ENCODE peak calls at places on chromosomes 4 and X, in four cellular contexts. B is GM12878, V is HepG2, W is K562. K is an unnamed sample.

GRCh38 chr4:71188197-71188625 is 150.6 kb upstream of the SLC4A4 start:
- DNase-seq in W (no peak), V (no peak), B (no peak), K (no peak)

GRCh38 chrX:41441934-41442823 is 5.0 kb upstream of the NYX start:
- DNase-seq in W (peak), V (peak), B (peak), K (peak)

GRCh38 chr4:154622598-154622997 is 10.1 kb upstream of the FGG start:
- DNase-seq in W (peak), B (no peak), V (peak), K (no peak)

GRCh38 chrX:40576291-40576690 is 4.5 kb upstream of the ATP6AP2 start:
- DNase-seq in V (no peak), W (no peak), B (no peak), K (no peak)

GRCh38 chr4:154559141-154559841 is 3.5 kb upstream of the FGB start:
- DNase-seq in B (no peak), V (peak), W (peak), K (peak)

GRCh38 chr4:8314691-8315255 is 45.2 kb downstream of the HTRA3 start:
- DNase-seq in W (no peak), B (no peak), V (no peak), K (no peak)

GRCh38 chrX:20947411-20947912 is 426.8 kb upstream of the CNKSR2 start:
- DNase-seq in V (no peak), B (no peak), W (no peak), K (no peak)

GRCh38 chrX:116413273-116413672 is 23.1 kb upstream of the SLC6A14 start:
- DNase-seq in B (no peak), W (no peak), V (no peak), K (no peak)

GRCh38 chr4:93467484-93468155 is 360.9 kb upstream of the ATOH1 start:
- DNase-seq in B (no peak), W (no peak), V (no peak), K (no peak)

GRCh38 chr4:77095101-77095826 is 19.5 kb upstream of the CCNI start:
- DNase-seq in W (peak), V (peak), B (no peak), K (peak)

GRCh38 chrX:68061206-68061535 is 372.1 kb downstream of the OPHN1 start:
- DNase-seq in V (no peak), B (no peak), W (no peak), K (no peak)

GRCh38 chr4:46550471-46550870 is 160.5 kb upstream of the GABRA2 start:
- DNase-seq in W (no peak), V (no peak), B (no peak), K (no peak)

GRCh38 chrX:13029341-13029740 is 15.1 kb downstream of the FAM9C start:
- DNase-seq in V (no peak), W (no peak), B (no peak), K (peak)

GRCh38 chr4:39046243-39046642 is 14.0 kb upstream of the TMEM156 start:
- DNase-seq in V (peak), B (no peak), W (no peak), K (no peak)

GRCh38 chr4:96035727-96036126 is 195.8 kb downstream of the PDHA2 start:
- DNase-seq in W (peak), V (no peak), B (no peak), K (no peak)

GRCh38 chrX:81120936-81121351 is 80.8 kb downstream of the HMGN5 start:
- DNase-seq in W (peak), B (peak), V (peak), K (peak)

GRCh38 chrX:17441965-17442364 is 67.0 kb downstream of the NHS start:
- DNase-seq in B (no peak), W (no peak), V (no peak), K (no peak)

GRCh38 chrX:110004210-110004609 is 1.3 kb downstream of the TMEM164 start:
- DNase-seq in V (peak), W (no peak), B (no peak), K (peak)

GRCh38 chr4:96504386-96504785 is 664.5 kb downstream of the PDHA2 start:
- DNase-seq in V (no peak), W (no peak), B (no peak), K (no peak)

GRCh38 chrX:48956728-48957414 is 536 bp downstream of the OTUD5 start:
- DNase-seq in W (peak), V (no peak), B (no peak), K (no peak)

GRCh38 chr4:3572363-3572762 is 40.1 kb upstream of the LRPAP1 start:
- DNase-seq in V (no peak), B (no peak), W (no peak), K (peak)

GRCh38 chr4:56691425-56691824 is 10.3 kb upstream of the HOPX start:
- DNase-seq in V (no peak), B (no peak), W (no peak), K (no peak)

GRCh38 chr4:148649669-148650331 is 207.6 kb upstream of the NR3C2 start:
- DNase-seq in W (no peak), V (no peak), B (no peak), K (no peak)

GRCh38 chr4:76341063-76341462 is 34.5 kb downstream of the STBD1 start:
- DNase-seq in B (no peak), W (peak), V (no peak), K (no peak)

GRCh38 chrX:40037367-40037766 is 60.4 kb downstream of the BCOR start:
- DNase-seq in V (no peak), B (no peak), W (no peak), K (no peak)

GRCh38 chrX:10015711-10016515 is 48.8 kb downstream of the CLDN34 start:
- DNase-seq in W (peak), V (no peak), B (no peak), K (peak)

DNA sequence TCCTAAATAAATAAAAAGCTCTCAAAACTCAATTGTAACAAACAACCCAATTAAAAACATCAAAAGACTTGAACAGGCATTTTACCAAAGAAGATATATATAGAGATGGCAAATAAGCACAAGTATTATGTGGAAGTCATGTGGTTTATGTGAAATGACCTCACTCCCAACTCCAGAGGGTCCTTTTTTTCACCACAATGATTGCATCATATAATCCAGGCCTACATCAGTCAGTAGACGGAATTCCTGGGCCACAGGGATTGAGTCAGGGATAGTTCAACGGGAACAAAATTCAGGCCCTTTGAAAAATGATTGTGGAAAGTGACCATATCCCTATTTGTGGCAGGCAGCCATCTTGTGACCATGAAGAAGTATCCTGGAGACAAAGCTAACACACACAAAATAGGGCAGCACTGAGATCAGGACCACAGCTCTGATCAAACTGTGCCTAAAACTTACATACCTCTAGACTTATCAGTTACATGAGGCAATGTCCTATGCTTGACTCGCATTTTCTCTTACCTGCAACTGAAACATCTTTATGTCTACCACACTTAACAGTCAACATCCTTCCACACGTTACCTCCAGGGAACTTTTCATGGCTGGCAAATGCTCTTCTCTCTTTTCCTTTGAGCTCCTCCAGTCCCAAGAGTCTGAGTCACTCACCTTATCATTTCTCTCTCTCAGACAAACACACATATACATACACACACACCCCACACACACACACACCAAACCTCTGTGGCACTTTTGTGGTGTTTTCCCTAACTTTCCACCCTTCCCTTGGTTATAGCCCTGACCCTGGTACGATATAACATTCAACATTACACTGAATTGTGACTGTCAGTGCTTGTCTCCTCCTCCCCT is 113.5 kb downstream of the PHF8 start:
- DNase-seq in V (peak), B (no peak), W (no peak), K (no peak)
- TF ChIP-seq CREM in V (no peak), B (no peak), W (no peak), K (no peak)

DNA sequence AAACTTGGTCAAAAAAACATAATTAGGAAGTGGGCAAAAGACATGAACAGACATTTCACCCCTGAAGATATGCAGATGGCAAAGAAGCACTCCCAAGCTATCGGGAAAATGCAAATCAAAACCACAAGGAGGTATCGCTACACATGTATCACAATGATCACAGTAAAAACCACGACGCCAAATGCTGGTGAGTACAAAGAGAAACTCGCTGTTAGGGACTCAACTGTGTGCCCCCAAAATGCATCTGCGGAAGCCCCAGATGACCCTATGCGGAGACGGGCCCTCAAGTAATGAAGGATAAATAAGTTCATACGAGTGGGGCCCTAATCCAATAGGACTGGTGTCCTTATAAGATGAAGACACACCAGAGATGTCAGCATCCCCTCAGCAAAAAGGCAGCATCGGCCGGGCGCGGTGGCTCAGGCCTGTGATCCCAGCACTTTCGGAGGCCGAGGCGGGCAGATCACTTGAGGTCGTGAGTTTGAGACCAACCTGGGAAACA is 10.2 kb downstream of the GAK start:
- DNase-seq in V (no peak), B (peak), W (no peak), K (no peak)
- TF ChIP-seq CREM in V (no peak), B (no peak), W (no peak), K (no peak)

GRCh38 chrX:72100824-72101351 is 30.8 kb downstream of the RTL5 start:
- DNase-seq in B (peak), W (no peak), V (no peak), K (no peak)

GRCh38 chrX:72097081-72097480 is 34.6 kb downstream of the RTL5 start:
- DNase-seq in W (no peak), B (no peak), V (no peak), K (no peak)

GRCh38 chrX:72095370-72095769 is 36.3 kb downstream of the RTL5 start:
- DNase-seq in W (no peak), B (no peak), V (no peak), K (no peak)

GRCh38 chrX:72100051-72100755 is 31.5 kb downstream of the RTL5 start:
- DNase-seq in W (no peak), B (no peak), V (no peak), K (no peak)

DNA sequence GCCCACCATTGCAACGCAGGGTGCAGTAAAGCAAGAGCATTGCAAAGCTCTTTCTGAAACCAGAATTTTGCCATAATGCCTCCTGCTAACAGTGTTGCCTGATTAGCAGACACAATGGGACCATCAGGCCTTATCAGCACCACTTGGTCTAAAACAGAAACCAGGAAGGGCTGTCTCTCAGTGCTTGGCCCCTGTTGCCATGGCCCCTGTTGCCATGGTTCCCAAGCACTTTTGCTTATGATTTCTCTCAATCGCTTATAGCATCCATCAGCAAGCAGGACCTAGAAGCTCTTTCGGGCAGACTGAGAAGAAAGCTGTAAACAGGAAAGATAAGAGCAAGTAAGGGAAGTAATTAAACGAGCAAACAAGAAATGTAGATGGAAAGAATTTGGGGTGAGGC is 36.8 kb downstream of the RTL5 start:
- DNase-seq in B (no peak), V (no peak), W (peak), K (no peak)
- TF ChIP-seq CREM in B (no peak), V (no peak), W (no peak), K (no peak)

DNA sequence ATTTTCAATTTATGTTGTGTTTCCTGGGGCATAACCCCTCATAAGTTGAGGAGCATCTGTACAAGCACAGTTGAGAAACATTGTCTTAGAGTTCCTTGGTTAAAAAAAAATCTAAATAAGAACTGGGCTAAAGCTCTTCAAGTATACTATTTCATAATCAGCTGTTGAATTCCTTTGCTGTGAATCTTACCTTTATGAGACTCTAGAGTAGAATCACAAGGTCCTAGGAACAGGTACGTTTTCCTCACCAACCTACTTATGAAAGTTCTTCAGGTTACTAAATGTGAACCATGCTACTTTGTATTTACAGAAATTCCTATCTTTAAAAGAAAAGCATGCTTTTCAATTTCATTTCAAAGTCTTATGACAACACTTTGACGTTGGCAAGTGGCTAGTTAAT is 20.9 kb upstream of the SOD3 start:
- DNase-seq in W (no peak), B (no peak), V (no peak), K (no peak)
- TF ChIP-seq CREM in W (no peak), B (no peak), V (no peak), K (no peak)

GRCh38 chr4:168800926-168801325 is 209.1 kb downstream of the CBR4 start:
- DNase-seq in B (no peak), W (no peak), V (no peak), K (no peak)
- TF ChIP-seq CREM in B (no peak), W (no peak), V (no peak), K (no peak)

GRCh38 chr4:139950568-139950967 is 203.4 kb downstream of the MAML3 start:
- DNase-seq in B (peak), V (no peak), W (no peak), K (no peak)
- TF ChIP-seq CREM in B (peak), V (no peak), W (no peak), K (no peak)

GRCh38 chr4:2072971-2073807 is 14.1 kb downstream of the NAT8L start:
- DNase-seq in V (no peak), W (no peak), B (no peak), K (no peak)
- TF ChIP-seq CREM in V (no peak), W (no peak), B (no peak), K (no peak)

GRCh38 chrX:38163193-38163592 is 57.5 kb downstream of the SRPX start:
- DNase-seq in V (no peak), B (no peak), W (no peak), K (no peak)

GRCh38 chrX:38165023-38165422 is 55.6 kb downstream of the SRPX start:
- DNase-seq in V (no peak), W (no peak), B (no peak), K (no peak)

GRCh38 chrX:38170556-38170955 is 50.1 kb downstream of the SRPX start:
- DNase-seq in W (no peak), B (no peak), V (no peak), K (no peak)

DNA sequence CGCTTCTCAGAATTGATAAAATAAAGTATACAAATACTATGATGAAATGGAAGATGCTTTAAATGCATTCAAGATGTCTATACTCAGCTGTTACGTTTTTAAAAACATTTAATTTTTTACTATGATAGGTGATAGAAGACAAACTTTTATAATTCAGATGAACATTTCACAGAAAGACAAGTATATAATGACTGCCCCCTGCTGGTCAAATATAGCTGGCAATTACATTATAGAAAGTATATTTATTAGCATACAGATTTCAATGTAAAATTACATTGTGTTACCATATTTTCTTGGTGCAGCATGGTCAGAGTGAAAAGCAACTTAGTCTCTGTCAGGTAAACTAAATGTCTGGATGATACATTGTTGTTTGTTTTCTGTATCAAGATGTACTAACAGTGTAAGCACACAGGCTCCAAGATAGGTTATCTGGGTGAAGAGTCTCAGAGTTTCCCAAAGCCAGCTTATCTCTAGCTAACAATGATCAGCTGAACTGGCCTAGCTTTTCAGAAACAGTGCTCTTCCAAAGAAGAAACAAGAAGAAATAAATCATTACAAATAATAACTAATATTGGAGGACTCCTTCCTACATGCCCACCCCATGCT is 54.1 kb downstream of the SRPX start:
- DNase-seq in B (no peak), W (peak), V (peak), K (no peak)
- TF ChIP-seq CREM in B (no peak), W (no peak), V (no peak), K (no peak)